ENCODE peak calls at places on chromosomes 4 and X, in eight cellular contexts. J, H, A, Y, B, N, K and W are unnamed samples.

GRCh38 chr4:837772-838171 is 11.8 kb upstream of the CPLX1 start:
- DNase-seq in J (no peak), H (no peak), A (no peak), Y (no peak), B (no peak), N (no peak), K (no peak), W (no peak)

GRCh38 chr4:101065346-101065745 is 282.0 kb downstream of the PPP3CA start:
- DNase-seq in J (no peak), H (no peak), A (no peak), Y (no peak), B (no peak), N (no peak), K (no peak), W (no peak)

GRCh38 chrX:55874807-55875206 is 157.3 kb downstream of the RRAGB start:
- DNase-seq in J (no peak), H (no peak), A (no peak), Y (no peak), B (no peak), N (no peak), K (no peak), W (no peak)

GRCh38 chr4:150402968-150403367 is 179.0 kb upstream of the MAB21L2 start:
- DNase-seq in J (no peak), H (no peak), A (peak; percentile 6), Y (no peak), B (peak; percentile 83), N (no peak), K (peak; percentile 58), W (no peak)

GRCh38 chr4:86233090-86233489 is 126.8 kb downstream of the MAPK10 start:
- DNase-seq in J (no peak), H (no peak), A (no peak), Y (no peak), B (no peak), N (no peak), K (no peak), W (no peak)

GRCh38 chr4:71126719-71127118 is 133.3 kb downstream of the DCK start:
- DNase-seq in J (no peak), H (peak; percentile 58), A (no peak), Y (no peak), B (no peak), N (peak; percentile 52), K (no peak), W (no peak)

GRCh38 chrX:118272237-118272636 is 73.7 kb upstream of the WDR44 start:
- DNase-seq in J (no peak), H (peak; percentile 35), A (no peak), Y (no peak), B (no peak), N (no peak), K (no peak), W (no peak)

GRCh38 chr4:8580321-8581093 is at the start of gene GPR78:
- DNase-seq in J (no peak), H (peak; percentile 52), A (no peak), Y (no peak), B (peak; percentile 16), N (no peak), K (no peak), W (no peak)

GRCh38 chr4:142408003-142408441 is 438.1 kb downstream of the INPP4B start:
- DNase-seq in J (no peak), H (peak; percentile 63), A (no peak), Y (no peak), B (no peak), N (no peak), K (no peak), W (no peak)

GRCh38 chr4:7326306-7326692 is 108.4 kb downstream of the PSAPL1 start:
- DNase-seq in J (no peak), H (no peak), A (no peak), Y (no peak), B (no peak), N (no peak), K (no peak), W (no peak)

GRCh38 chr4:2261110-2261852 is 628 bp downstream of the MXD4 start:
- DNase-seq in J (no peak), H (peak; percentile 54), A (no peak), Y (peak; percentile 29), B (peak; percentile 4), N (peak; percentile 21), K (no peak), W (no peak)

GRCh38 chr4:69832326-69833030 is 27.5 kb downstream of the SULT1E1 start:
- DNase-seq in J (no peak), H (no peak), A (peak; percentile 4), Y (no peak), B (no peak), N (peak; percentile 22), K (no peak), W (no peak)

GRCh38 chr4:145216532-145216931 is 36.1 kb upstream of the OTUD4 start:
- DNase-seq in J (no peak), H (peak; percentile 62), A (no peak), Y (no peak), B (peak; percentile 1), N (no peak), K (no peak), W (no peak)

GRCh38 chr4:140095694-140096482 is 58.1 kb downstream of the MAML3 start:
- DNase-seq in J (no peak), H (peak; percentile 95), A (no peak), Y (peak; percentile 15), B (no peak), N (peak; percentile 82), K (no peak), W (no peak)

GRCh38 chr4:8586671-8587468 is 5.7 kb upstream of the CPZ start:
- DNase-seq in J (no peak), H (no peak), A (no peak), Y (no peak), B (no peak), N (no peak), K (no peak), W (no peak)

GRCh38 chr4:55553442-55553841 is 6.7 kb upstream of the CLOCK start:
- DNase-seq in J (no peak), H (peak; percentile 65), A (no peak), Y (no peak), B (no peak), N (peak; percentile 33), K (no peak), W (no peak)

GRCh38 chr4:4866124-4866832 is 6.8 kb downstream of the MSX1 start:
- DNase-seq in J (no peak), H (no peak), A (no peak), Y (no peak), B (no peak), N (no peak), K (no peak), W (no peak)

GRCh38 chrX:68683580-68683979 is 36.1 kb downstream of the STARD8 start:
- DNase-seq in J (no peak), H (no peak), A (no peak), Y (no peak), B (no peak), N (no peak), K (no peak), W (no peak)

GRCh38 chr4:64205376-64205775 is 203.9 kb downstream of the TECRL start:
- DNase-seq in J (no peak), H (no peak), A (no peak), Y (no peak), B (no peak), N (no peak), K (no peak), W (no peak)

GRCh38 chr4:102759835-102760644 is 728 bp downstream of the MANBA start:
- DNase-seq in J (no peak), H (peak; percentile 65), A (no peak), Y (peak; percentile 87), B (peak; percentile 16), N (peak; percentile 96), K (no peak), W (peak; percentile 40)

GRCh38 chrX:31166416-31166815 is 94.6 kb upstream of the FTHL17 start:
- DNase-seq in J (no peak), H (peak; percentile 58), A (no peak), Y (no peak), B (no peak), N (no peak), K (no peak), W (no peak)

GRCh38 chrX:57177070-57177469 is 39.9 kb upstream of the SPIN2A start:
- DNase-seq in J (no peak), H (no peak), A (no peak), Y (no peak), B (no peak), N (no peak), K (no peak), W (no peak)

GRCh38 chr4:6749340-6750171 is 33.0 kb upstream of the KIAA0232 start:
- DNase-seq in J (no peak), H (peak; percentile 40), A (peak; percentile 22), Y (no peak), B (no peak), N (peak; percentile 24), K (no peak), W (no peak)

GRCh38 chr4:5722328-5722727 is 11.3 kb downstream of the EVC start:
- DNase-seq in J (no peak), H (no peak), A (no peak), Y (no peak), B (no peak), N (no peak), K (no peak), W (no peak)

GRCh38 chr4:10746371-10747143 is 62.0 kb upstream of the CLNK start:
- DNase-seq in J (no peak), H (no peak), A (no peak), Y (no peak), B (no peak), N (no peak), K (no peak), W (no peak)

GRCh38 chrX:86210772-86211171 is 62.5 kb downstream of the DACH2 start:
- DNase-seq in J (no peak), H (no peak), A (no peak), Y (no peak), B (no peak), N (no peak), K (no peak), W (no peak)

GRCh38 chrX:132716006-132716405 is 227.2 kb upstream of the MBNL3 start:
- DNase-seq in J (no peak), H (no peak), A (no peak), Y (no peak), B (no peak), N (no peak), K (no peak), W (no peak)

GRCh38 chrX:75076429-75076828 is 79.7 kb downstream of the ABCB7 start:
- DNase-seq in J (no peak), H (no peak), A (no peak), Y (no peak), B (no peak), N (no peak), K (no peak), W (no peak)

GRCh38 chr4:123619326-123619725 is 222.7 kb downstream of the SPRY1 start:
- DNase-seq in J (no peak), H (no peak), A (no peak), Y (no peak), B (no peak), N (no peak), K (no peak), W (no peak)

GRCh38 chr4:184838249-184839074 is 12.7 kb upstream of the ACSL1 start:
- DNase-seq in J (no peak), H (peak; percentile 17), A (peak; percentile 53), Y (no peak), B (no peak), N (no peak), K (no peak), W (no peak)

GRCh38 chrX:120315776-120316175 is 4.5 kb upstream of the TMEM255A start:
- DNase-seq in J (no peak), H (no peak), A (no peak), Y (no peak), B (no peak), N (no peak), K (no peak), W (no peak)